ENCODE peak calls at places on chromosomes 2 and 18, in eight cellular contexts. C is NCI-H1105; J is activated effector memory CD4-positive, alpha-beta T cell treated with anti-CD3 and anti-CD28 coated beads, Interleukin-2, amount 50 U/mL, for 16 hours; R is esophagus squamous epithelium; Q is stimulated activated effector memory CD8-positive, alpha-beta T cell treated with anti-CD3 and anti-CD28 coated beads, Interleukin-12 subunit alpha, Interleukin-12 subunit beta, amount 100 ng/mL, for 72 hours; P is NCI-H774; U is GM12864; E is thoracic aorta. W is an unnamed sample.
A peak's percentile ranks its signal among the peaks of the same experiment; 100 is the strongest.

GRCh38 chr18:362914-363295 is 95.1 kb upstream of the THOC1 start:
- DNase-seq in R (no peak), J (no peak), Q (no peak), C (no peak), P (no peak), E (no peak), U (no peak), W (no peak)

GRCh38 chr18:32669549-32670165 is 103.2 kb downstream of the KLHL14 start:
- DNase-seq in E (no peak), P (no peak), J (no peak), Q (no peak), R (no peak), C (no peak), U (no peak), W (no peak)

GRCh38 chr2:112138143-112139032 is at the start of gene FBLN7:
- DNase-seq in Q (no peak), E (no peak), P (peak; percentile 18), R (no peak), U (no peak), J (peak; percentile 59), C (no peak), W (peak; percentile 1)

GRCh38 chr2:216576611-216577010 is 56.6 kb upstream of the IGFBP2 start:
- DNase-seq in U (no peak), C (no peak), J (no peak), E (no peak), Q (no peak), R (no peak), P (no peak), W (no peak)

GRCh38 chr18:35030234-35030989 is 10.8 kb upstream of the MAPRE2 start:
- DNase-seq in U (no peak), E (no peak), R (no peak), P (no peak), C (no peak), J (no peak), Q (no peak), W (no peak)

GRCh38 chr2:123101434-123101833 is 923.7 kb upstream of the CNTNAP5 start:
- DNase-seq in C (no peak), E (no peak), U (no peak), Q (no peak), R (no peak), P (no peak), J (no peak), W (no peak)

GRCh38 chr2:10934979-10935350 is 23.2 kb downstream of the KCNF1 start:
- DNase-seq in R (no peak), U (no peak), J (no peak), P (peak; percentile 31), C (no peak), E (no peak), Q (no peak), W (peak; percentile 73)

GRCh38 chr2:128626758-128627515 is 308.3 kb upstream of the HS6ST1 start:
- DNase-seq in C (no peak), E (no peak), P (no peak), U (no peak), J (peak; percentile 38), R (no peak), Q (no peak), W (no peak)

GRCh38 chr2:218003265-218003950 is 613 bp upstream of the TNS1 start:
- DNase-seq in P (no peak), Q (no peak), E (no peak), J (no peak), R (no peak), U (no peak), C (no peak), W (no peak)

GRCh38 chr2:55894720-55895119 is 28.9 kb downstream of the EFEMP1 start:
- DNase-seq in U (no peak), Q (no peak), C (no peak), E (no peak), P (no peak), R (no peak), J (no peak), W (no peak)

GRCh38 chr2:136008205-136008865 is 22.9 kb upstream of the DARS1 start:
- DNase-seq in Q (peak; percentile 37), E (no peak), C (no peak), J (peak; percentile 81), R (peak; percentile 46), U (no peak), P (no peak), W (no peak)

GRCh38 chr2:38540580-38541290 is 62.0 kb downstream of the HNRNPLL start:
- DNase-seq in J (no peak), U (no peak), R (no peak), Q (no peak), E (no peak), P (no peak), C (no peak), W (no peak)